ENCODE peak calls at places on chromosomes 12 and 14, in five cellular contexts. F is activated CD8-positive, alpha-beta memory T cell treated with anti-CD3 and anti-CD28 coated beads for 48 hours; E is stomach; O is activated T-cell treated with anti-CD3 and anti-CD28 coated beads for 1 hour; M is activated CD4-positive, alpha-beta T cell treated with anti-CD3 and anti-CD28 coated beads for 48 hours. S is an unnamed sample.

GRCh38 chr14:53619625-53620324 is 336.9 kb downstream of the BMP4 start:
- DNase-seq in F (no peak), E (no peak), O (no peak), M (no peak), S (no peak)

GRCh38 chr12:88775742-88776151 is 195.5 kb upstream of the KITLG start:
- DNase-seq in F (no peak), E (no peak), O (no peak), M (no peak), S (no peak)

GRCh38 chr12:103913100-103913499 is 17.1 kb upstream of the HSP90B1 start:
- DNase-seq in F (no peak), E (no peak), O (no peak), M (no peak), S (no peak)

GRCh38 chr12:21607701-21608100 is 3.1 kb upstream of the GYS2 start:
- DNase-seq in F (no peak), E (no peak), O (no peak), M (no peak), S (no peak)

GRCh38 chr12:52837341-52837741 is 3.2 kb upstream of the KRT79 start:
- DNase-seq in F (no peak), E (no peak), O (no peak), M (no peak), S (no peak)

GRCh38 chr14:34472706-34473279 is 10.8 kb upstream of the SPTSSA start:
- DNase-seq in F (no peak), E (no peak), O (no peak), M (no peak), S (no peak)

GRCh38 chr12:109771746-109772621 is 58.4 kb downstream of the FAM222A start:
- DNase-seq in F (no peak), E (no peak), O (no peak), M (no peak), S (no peak)

GRCh38 chr12:108214486-108214885 is 85.4 kb downstream of the WSCD2 start:
- DNase-seq in F (no peak), E (no peak), O (no peak), M (peak; percentile 30), S (peak; percentile 53)

GRCh38 chr14:71498151-71498734 is 434.0 kb upstream of the RGS6 start:
- DNase-seq in F (no peak), E (no peak), O (no peak), M (no peak), S (no peak)

GRCh38 chr12:52499836-52500560 is 6.9 kb upstream of the KRT6A start:
- DNase-seq in F (no peak), E (no peak), O (no peak), M (no peak), S (no peak)

GRCh38 chr12:123805119-123805518 is 43.0 kb downstream of the DNAH10 start:
- DNase-seq in F (no peak), E (no peak), O (no peak), M (no peak), S (no peak)

GRCh38 chr12:120737557-120738251 is 12.1 kb downstream of the ACADS start:
- DNase-seq in F (no peak), E (no peak), O (no peak), M (no peak), S (no peak)

GRCh38 chr12:93183940-93184663 is 193.6 kb upstream of the NUDT4 start:
- DNase-seq in F (no peak), E (no peak), O (no peak), M (no peak), S (peak; percentile 62)

GRCh38 chr12:97680751-97681150 is 218.1 kb downstream of the RMST start:
- DNase-seq in F (no peak), E (no peak), O (no peak), M (no peak), S (no peak)

GRCh38 chr12:103596981-103597380 is 9.9 kb downstream of the STAB2 start:
- DNase-seq in F (no peak), E (no peak), O (no peak), M (no peak), S (no peak)

GRCh38 chr14:42222924-42223471 is 616.3 kb downstream of the LRFN5 start:
- DNase-seq in F (no peak), E (no peak), O (no peak), M (no peak), S (no peak)

GRCh38 chr12:22262309-22262708 is 72.2 kb downstream of the ST8SIA1 start:
- DNase-seq in F (no peak), E (no peak), O (no peak), M (no peak), S (no peak)

GRCh38 chr12:95802482-95803264 is 12.1 kb upstream of the NTN4 start:
- DNase-seq in F (no peak), E (no peak), O (no peak), M (no peak), S (no peak)